ENCODE peak calls at places on chromosome 19, in seven cellular contexts. One of them, this sample, is unnamed.
A peak's percentile ranks its signal among the peaks of the same experiment; 100 is the strongest.

GRCh38 chr19:33830264-33830663 is 33.6 kb downstream of the KCTD15 start:
- DNase-seq in body of pancreas: no peak
- DNase-seq in A549: no peak
- DNase-seq in cardiac muscle cell: no peak
- DNase-seq in Peyer's patch: no peak
- DNase-seq in astrocyte: no peak
- DNase-seq in lower lobe of right lung: no peak
- DNase-seq in this sample: no peak

GRCh38 chr19:1767464-1767933 is 14.2 kb downstream of the ONECUT3 start:
- DNase-seq in body of pancreas: peak; percentile 13
- DNase-seq in A549: peak; percentile 71
- DNase-seq in cardiac muscle cell: peak; percentile 44
- DNase-seq in Peyer's patch: peak; percentile 38
- DNase-seq in astrocyte: no peak
- DNase-seq in lower lobe of right lung: no peak
- DNase-seq in this sample: no peak

GRCh38 chr19:10642473-10642872 is 11.7 kb upstream of the ILF3 start:
- DNase-seq in body of pancreas: no peak
- DNase-seq in A549: no peak
- DNase-seq in cardiac muscle cell: no peak
- DNase-seq in Peyer's patch: no peak
- DNase-seq in astrocyte: no peak
- DNase-seq in lower lobe of right lung: no peak
- DNase-seq in this sample: no peak

GRCh38 chr19:22945560-22945959 is 57.4 kb downstream of the ZNF728 start:
- DNase-seq in body of pancreas: no peak
- DNase-seq in A549: no peak
- DNase-seq in cardiac muscle cell: peak; percentile 11
- DNase-seq in Peyer's patch: no peak
- DNase-seq in astrocyte: peak; percentile 20
- DNase-seq in lower lobe of right lung: no peak
- DNase-seq in this sample: no peak

GRCh38 chr19:30482956-30483355 is 110.8 kb downstream of the ZNF536 start:
- DNase-seq in body of pancreas: no peak
- DNase-seq in A549: no peak
- DNase-seq in cardiac muscle cell: no peak
- DNase-seq in Peyer's patch: no peak
- DNase-seq in astrocyte: no peak
- DNase-seq in lower lobe of right lung: no peak
- DNase-seq in this sample: no peak

GRCh38 chr19:29625316-29625715 is 19.2 kb downstream of the POP4 start:
- DNase-seq in body of pancreas: peak; percentile 61
- DNase-seq in A549: no peak
- DNase-seq in cardiac muscle cell: no peak
- DNase-seq in Peyer's patch: no peak
- DNase-seq in astrocyte: no peak
- DNase-seq in lower lobe of right lung: no peak
- DNase-seq in this sample: no peak

GRCh38 chr19:2923510-2923909 is 21.3 kb downstream of the ZNF77 start:
- DNase-seq in body of pancreas: peak; percentile 65
- DNase-seq in A549: no peak
- DNase-seq in cardiac muscle cell: no peak
- DNase-seq in Peyer's patch: no peak
- DNase-seq in astrocyte: peak; percentile 20
- DNase-seq in lower lobe of right lung: no peak
- DNase-seq in this sample: no peak

GRCh38 chr19:4379383-4380253 is 20.7 kb downstream of the SH3GL1 start:
- DNase-seq in body of pancreas: peak; percentile 94
- DNase-seq in A549: peak; percentile 27
- DNase-seq in cardiac muscle cell: no peak
- DNase-seq in Peyer's patch: peak; percentile 75
- DNase-seq in astrocyte: peak; percentile 69
- DNase-seq in lower lobe of right lung: peak; percentile 81
- DNase-seq in this sample: no peak

GRCh38 chr19:49528211-49528771 is 488 bp downstream of the RCN3 start:
- DNase-seq in body of pancreas: no peak
- DNase-seq in A549: no peak
- DNase-seq in cardiac muscle cell: no peak
- DNase-seq in Peyer's patch: no peak
- DNase-seq in astrocyte: peak; percentile 59
- DNase-seq in lower lobe of right lung: no peak
- DNase-seq in this sample: peak; percentile 44

GRCh38 chr19:31118292-31118925 is 230.8 kb downstream of the TSHZ3 start:
- DNase-seq in body of pancreas: peak; percentile 14
- DNase-seq in A549: no peak
- DNase-seq in cardiac muscle cell: peak; percentile 46
- DNase-seq in Peyer's patch: no peak
- DNase-seq in astrocyte: no peak
- DNase-seq in lower lobe of right lung: peak; percentile 47
- DNase-seq in this sample: no peak

GRCh38 chr19:49857834-49858590 is 7.1 kb downstream of the PTOV1 start:
- DNase-seq in body of pancreas: no peak
- DNase-seq in A549: no peak
- DNase-seq in cardiac muscle cell: no peak
- DNase-seq in Peyer's patch: no peak
- DNase-seq in astrocyte: no peak
- DNase-seq in lower lobe of right lung: no peak
- DNase-seq in this sample: no peak

GRCh38 chr19:5951338-5951861 is 26.5 kb downstream of the RANBP3 start:
- DNase-seq in body of pancreas: no peak
- DNase-seq in A549: no peak
- DNase-seq in cardiac muscle cell: no peak
- DNase-seq in Peyer's patch: peak; percentile 43
- DNase-seq in astrocyte: no peak
- DNase-seq in lower lobe of right lung: peak; percentile 54
- DNase-seq in this sample: no peak

GRCh38 chr19:29714953-29715694 is at the start of gene C19orf12:
- DNase-seq in body of pancreas: peak; percentile 67
- DNase-seq in A549: peak; percentile 63
- DNase-seq in cardiac muscle cell: peak; percentile 88
- DNase-seq in Peyer's patch: peak; percentile 63
- DNase-seq in astrocyte: peak; percentile 25
- DNase-seq in lower lobe of right lung: peak; percentile 76
- DNase-seq in this sample: no peak

GRCh38 chr19:31092189-31092753 is 257.0 kb downstream of the TSHZ3 start:
- DNase-seq in body of pancreas: peak; percentile 38
- DNase-seq in A549: no peak
- DNase-seq in cardiac muscle cell: no peak
- DNase-seq in Peyer's patch: no peak
- DNase-seq in astrocyte: no peak
- DNase-seq in lower lobe of right lung: no peak
- DNase-seq in this sample: no peak

GRCh38 chr19:45553464-45553863 is 31.1 kb downstream of the OPA3 start:
- DNase-seq in body of pancreas: peak; percentile 59
- DNase-seq in A549: no peak
- DNase-seq in cardiac muscle cell: peak; percentile 44
- DNase-seq in Peyer's patch: no peak
- DNase-seq in astrocyte: no peak
- DNase-seq in lower lobe of right lung: no peak
- DNase-seq in this sample: no peak

GRCh38 chr19:35521124-35521743 is 6.9 kb downstream of the SBSN start:
- DNase-seq in body of pancreas: no peak
- DNase-seq in A549: no peak
- DNase-seq in cardiac muscle cell: no peak
- DNase-seq in Peyer's patch: no peak
- DNase-seq in astrocyte: no peak
- DNase-seq in lower lobe of right lung: no peak
- DNase-seq in this sample: no peak

GRCh38 chr19:23436944-23437343 is 41.7 kb upstream of the ZNF91 start:
- DNase-seq in body of pancreas: no peak
- DNase-seq in A549: peak; percentile 10
- DNase-seq in cardiac muscle cell: no peak
- DNase-seq in Peyer's patch: no peak
- DNase-seq in astrocyte: no peak
- DNase-seq in lower lobe of right lung: no peak
- DNase-seq in this sample: no peak

GRCh38 chr19:6773323-6773931 is 919 bp downstream of the VAV1 start:
- DNase-seq in body of pancreas: peak; percentile 35
- DNase-seq in A549: no peak
- DNase-seq in cardiac muscle cell: no peak
- DNase-seq in Peyer's patch: peak; percentile 86
- DNase-seq in astrocyte: no peak
- DNase-seq in lower lobe of right lung: peak; percentile 73
- DNase-seq in this sample: no peak

GRCh38 chr19:4343845-4344713 is 717 bp downstream of the MPND start:
- DNase-seq in body of pancreas: peak; percentile 37
- DNase-seq in A549: no peak
- DNase-seq in cardiac muscle cell: no peak
- DNase-seq in Peyer's patch: no peak
- DNase-seq in astrocyte: no peak
- DNase-seq in lower lobe of right lung: no peak
- DNase-seq in this sample: no peak

GRCh38 chr19:57389194-57389729 is 392 bp upstream of the ZNF548 start:
- DNase-seq in body of pancreas: no peak
- DNase-seq in A549: no peak
- DNase-seq in cardiac muscle cell: no peak
- DNase-seq in Peyer's patch: no peak
- DNase-seq in astrocyte: no peak
- DNase-seq in lower lobe of right lung: no peak
- DNase-seq in this sample: no peak

GRCh38 chr19:2188708-2189385 is 25.1 kb downstream of the DOT1L start:
- DNase-seq in body of pancreas: no peak
- DNase-seq in A549: no peak
- DNase-seq in cardiac muscle cell: no peak
- DNase-seq in Peyer's patch: no peak
- DNase-seq in astrocyte: no peak
- DNase-seq in lower lobe of right lung: no peak
- DNase-seq in this sample: peak; percentile 54

GRCh38 chr19:37220383-37220782 is 2.4 kb downstream of the ZNF383 start:
- DNase-seq in body of pancreas: no peak
- DNase-seq in A549: no peak
- DNase-seq in cardiac muscle cell: no peak
- DNase-seq in Peyer's patch: no peak
- DNase-seq in astrocyte: no peak
- DNase-seq in lower lobe of right lung: no peak
- DNase-seq in this sample: no peak

DNA sequence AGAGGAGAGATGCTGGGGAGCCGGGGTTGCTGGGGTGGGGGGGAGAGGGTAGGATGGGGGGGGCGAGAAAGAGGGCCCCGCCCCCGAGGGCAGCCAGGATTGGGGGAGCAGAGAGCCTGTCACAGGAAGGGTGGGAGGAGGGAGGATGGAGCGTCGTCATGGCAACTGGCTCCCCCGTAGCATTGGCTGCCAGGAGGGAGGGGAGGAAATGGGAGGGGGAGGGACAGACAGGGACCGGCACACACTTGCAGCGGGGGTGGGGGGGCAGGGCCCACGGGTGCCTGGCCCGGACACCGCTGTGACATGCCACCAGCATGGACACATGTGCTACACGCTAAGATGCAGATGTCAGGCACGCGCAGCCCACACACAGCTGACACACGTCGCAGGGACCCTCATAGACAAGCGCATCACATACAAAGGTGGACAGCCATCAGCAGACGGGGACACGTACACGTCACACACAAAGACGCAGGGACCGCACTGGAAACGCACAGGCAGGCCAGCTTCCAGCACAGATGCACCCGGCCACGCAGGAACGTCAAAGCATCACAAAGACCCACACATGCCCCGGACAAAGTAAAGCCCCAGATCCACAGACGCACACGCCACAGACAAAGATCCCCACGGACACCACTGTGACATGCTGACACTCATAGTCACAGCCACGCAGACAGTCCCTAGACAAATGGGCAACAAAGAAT is at the start of gene LMTK3:
- DNase-seq in body of pancreas: peak; percentile 45
- DNase-seq in A549: peak; percentile 75
- DNase-seq in cardiac muscle cell: peak; percentile 60
- DNase-seq in Peyer's patch: peak; percentile 77
- DNase-seq in astrocyte: peak; percentile 26
- DNase-seq in lower lobe of right lung: peak; percentile 50
- DNase-seq in this sample: no peak
- H3K4me3 ChIP-seq in body of pancreas: no peak within 1 kb of the TSS
- H3K4me3 ChIP-seq in A549: peak within 1 kb of the TSS; percentile 34
- H3K4me3 ChIP-seq in cardiac muscle cell: peak within 1 kb of the TSS; percentile 13
- H3K4me3 ChIP-seq in Peyer's patch: peak within 1 kb of the TSS; percentile 31
- H3K4me3 ChIP-seq in astrocyte: no peak within 1 kb of the TSS
- H3K4me3 ChIP-seq in lower lobe of right lung: peak within 1 kb of the TSS; percentile 21
- H3K4me3 ChIP-seq in this sample: no peak within 1 kb of the TSS

DNA sequence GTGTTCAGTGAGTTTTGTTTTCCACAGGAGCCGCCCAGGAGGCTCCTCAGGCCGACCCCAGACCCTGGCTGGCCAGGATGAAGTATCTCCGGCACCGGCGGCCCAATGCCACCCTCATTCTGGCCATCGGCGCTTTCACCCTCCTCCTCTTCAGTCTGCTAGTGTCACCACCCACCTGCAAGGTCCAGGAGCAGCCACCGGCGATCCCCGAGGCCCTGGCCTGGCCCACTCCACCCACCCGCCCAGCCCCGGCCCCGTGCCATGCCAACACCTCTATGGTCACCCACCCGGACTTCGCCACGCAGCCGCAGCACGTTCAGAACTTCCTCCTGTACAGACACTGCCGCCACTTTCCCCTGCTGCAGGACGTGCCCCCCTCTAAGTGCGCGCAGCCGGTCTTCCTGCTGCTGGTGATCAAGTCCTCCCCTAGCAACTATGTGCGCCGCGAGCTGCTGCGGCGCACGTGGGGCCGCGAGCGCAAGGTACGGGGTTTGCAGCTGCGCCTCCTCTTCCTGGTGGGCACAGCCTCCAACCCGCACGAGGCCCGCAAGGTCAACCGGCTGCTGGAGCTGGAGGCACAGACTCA is 12.9 kb downstream of the B3GNT3 start:
- DNase-seq in body of pancreas: no peak
- DNase-seq in A549: no peak
- DNase-seq in cardiac muscle cell: no peak
- DNase-seq in Peyer's patch: no peak
- DNase-seq in astrocyte: no peak
- DNase-seq in lower lobe of right lung: no peak
- DNase-seq in this sample: no peak
- H3K27ac ChIP-seq in body of pancreas: no peak overlapping the region
- H3K27ac ChIP-seq in A549: no peak overlapping the region
- H3K27ac ChIP-seq in cardiac muscle cell: no peak overlapping the region
- H3K27ac ChIP-seq in Peyer's patch: no peak overlapping the region
- H3K27ac ChIP-seq in astrocyte: no peak overlapping the region
- H3K27ac ChIP-seq in lower lobe of right lung: no peak overlapping the region
- H3K27ac ChIP-seq in this sample: no peak overlapping the region

DNA sequence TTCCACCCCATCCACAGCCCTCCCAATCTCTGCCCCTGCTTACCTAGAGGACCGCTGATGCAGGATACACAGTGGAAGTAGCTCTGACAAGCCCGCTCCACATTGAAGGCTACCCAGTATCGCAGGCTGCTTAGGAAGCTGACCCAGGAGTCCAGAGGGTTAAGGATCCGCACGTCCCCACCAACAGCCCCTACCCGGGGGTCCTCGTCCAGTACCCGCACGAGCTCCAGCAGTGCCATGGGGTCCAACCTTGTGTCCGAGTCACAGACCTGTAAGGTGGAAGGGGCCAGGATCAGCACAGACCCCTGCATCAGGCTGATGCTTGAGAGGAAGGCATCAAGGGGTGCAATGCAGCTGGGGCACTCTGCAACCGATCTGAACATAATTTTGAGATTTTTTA is 6.9 kb downstream of the HAS1 start:
- DNase-seq in body of pancreas: no peak
- DNase-seq in A549: no peak
- DNase-seq in cardiac muscle cell: no peak
- DNase-seq in Peyer's patch: no peak
- DNase-seq in astrocyte: no peak
- DNase-seq in lower lobe of right lung: no peak
- DNase-seq in this sample: no peak
- TF ChIP-seq CTCF in body of pancreas: no peak
- TF ChIP-seq CTCF in A549: no peak
- TF ChIP-seq CTCF in cardiac muscle cell: no peak
- TF ChIP-seq CTCF in Peyer's patch: no peak
- TF ChIP-seq CTCF in astrocyte: no peak
- TF ChIP-seq CTCF in lower lobe of right lung: no peak
- TF ChIP-seq CTCF in this sample: no peak

GRCh38 chr19:39157275-39157996 is 31.9 kb downstream of the PAK4 start:
- DNase-seq in body of pancreas: no peak
- DNase-seq in A549: no peak
- DNase-seq in cardiac muscle cell: no peak
- DNase-seq in Peyer's patch: no peak
- DNase-seq in astrocyte: peak; percentile 25
- DNase-seq in lower lobe of right lung: no peak
- DNase-seq in this sample: peak; percentile 40
- H3K4me3 ChIP-seq in body of pancreas: no peak overlapping the region
- H3K4me3 ChIP-seq in A549: no peak overlapping the region
- H3K4me3 ChIP-seq in cardiac muscle cell: no peak overlapping the region
- H3K4me3 ChIP-seq in Peyer's patch: no peak overlapping the region
- H3K4me3 ChIP-seq in astrocyte: no peak overlapping the region
- H3K4me3 ChIP-seq in lower lobe of right lung: no peak overlapping the region
- H3K4me3 ChIP-seq in this sample: peak overlapping the region; percentile 29